ENCODE peak calls at places on chromosome 9, in five cellular contexts. One of them, this sample, is unnamed.

GRCh38 chr9:88745281-88746001 is 210.5 kb downstream of the NXNL2 start:
- DNase-seq in mammary epithelial cell: no peak
- DNase-seq in mesenchymal stem cell: peak; percentile 97
- DNase-seq in naive thymus-derived CD4-positive, alpha-beta T cell: no peak
- DNase-seq in cardiac muscle cell: peak; percentile 63
- DNase-seq in this sample: no peak

GRCh38 chr9:127917603-127918002 is 762 bp upstream of the ST6GALNAC4 start:
- DNase-seq in mammary epithelial cell: no peak
- DNase-seq in mesenchymal stem cell: no peak
- DNase-seq in naive thymus-derived CD4-positive, alpha-beta T cell: no peak
- DNase-seq in cardiac muscle cell: no peak
- DNase-seq in this sample: no peak

GRCh38 chr9:4559238-4560182 is 69.2 kb downstream of the SLC1A1 start:
- DNase-seq in mammary epithelial cell: no peak
- DNase-seq in mesenchymal stem cell: no peak
- DNase-seq in naive thymus-derived CD4-positive, alpha-beta T cell: no peak
- DNase-seq in cardiac muscle cell: no peak
- DNase-seq in this sample: no peak

GRCh38 chr9:127714916-127715442 is 484 bp downstream of the PTRH1 start:
- DNase-seq in mammary epithelial cell: peak; percentile 24
- DNase-seq in mesenchymal stem cell: peak; percentile 22
- DNase-seq in naive thymus-derived CD4-positive, alpha-beta T cell: peak; percentile 54
- DNase-seq in cardiac muscle cell: peak; percentile 31
- DNase-seq in this sample: no peak

GRCh38 chr9:71812385-71812784 is 44.1 kb upstream of the CEMIP2 start:
- DNase-seq in mammary epithelial cell: no peak
- DNase-seq in mesenchymal stem cell: no peak
- DNase-seq in naive thymus-derived CD4-positive, alpha-beta T cell: no peak
- DNase-seq in cardiac muscle cell: no peak
- DNase-seq in this sample: no peak

GRCh38 chr9:25891534-25891933 is 213.3 kb upstream of the TUSC1 start:
- DNase-seq in mammary epithelial cell: no peak
- DNase-seq in mesenchymal stem cell: no peak
- DNase-seq in naive thymus-derived CD4-positive, alpha-beta T cell: no peak
- DNase-seq in cardiac muscle cell: no peak
- DNase-seq in this sample: no peak

GRCh38 chr9:32782476-32783167 is 718 bp upstream of the TMEM215 start:
- DNase-seq in mammary epithelial cell: no peak
- DNase-seq in mesenchymal stem cell: no peak
- DNase-seq in naive thymus-derived CD4-positive, alpha-beta T cell: no peak
- DNase-seq in cardiac muscle cell: peak; percentile 7
- DNase-seq in this sample: no peak

GRCh38 chr9:130974697-130975096 is 34.3 kb upstream of the LAMC3 start:
- DNase-seq in mammary epithelial cell: no peak
- DNase-seq in mesenchymal stem cell: no peak
- DNase-seq in naive thymus-derived CD4-positive, alpha-beta T cell: no peak
- DNase-seq in cardiac muscle cell: no peak
- DNase-seq in this sample: no peak

GRCh38 chr9:107638922-107639321 is 149.4 kb upstream of the KLF4 start:
- DNase-seq in mammary epithelial cell: no peak
- DNase-seq in mesenchymal stem cell: peak; percentile 89
- DNase-seq in naive thymus-derived CD4-positive, alpha-beta T cell: no peak
- DNase-seq in cardiac muscle cell: no peak
- DNase-seq in this sample: no peak

GRCh38 chr9:16870606-16871357 is at the start of gene BNC2:
- DNase-seq in mammary epithelial cell: no peak
- DNase-seq in mesenchymal stem cell: peak; percentile 73
- DNase-seq in naive thymus-derived CD4-positive, alpha-beta T cell: no peak
- DNase-seq in cardiac muscle cell: peak; percentile 64
- DNase-seq in this sample: no peak

GRCh38 chr9:138069731-138070456 is 192.3 kb downstream of the CACNA1B start:
- DNase-seq in mammary epithelial cell: no peak
- DNase-seq in mesenchymal stem cell: no peak
- DNase-seq in naive thymus-derived CD4-positive, alpha-beta T cell: no peak
- DNase-seq in cardiac muscle cell: no peak
- DNase-seq in this sample: no peak

GRCh38 chr9:106075991-106076390 is 381.6 kb downstream of the TMEM38B start:
- DNase-seq in mammary epithelial cell: peak; percentile 96
- DNase-seq in mesenchymal stem cell: peak; percentile 13
- DNase-seq in naive thymus-derived CD4-positive, alpha-beta T cell: no peak
- DNase-seq in cardiac muscle cell: no peak
- DNase-seq in this sample: no peak

GRCh38 chr9:33130501-33130900 is 36.6 kb downstream of the B4GALT1 start:
- DNase-seq in mammary epithelial cell: peak; percentile 53
- DNase-seq in mesenchymal stem cell: peak; percentile 72
- DNase-seq in naive thymus-derived CD4-positive, alpha-beta T cell: no peak
- DNase-seq in cardiac muscle cell: no peak
- DNase-seq in this sample: no peak

GRCh38 chr9:126514037-126514821 is 99.5 kb upstream of the LMX1B start:
- DNase-seq in mammary epithelial cell: peak; percentile 30
- DNase-seq in mesenchymal stem cell: peak; percentile 41
- DNase-seq in naive thymus-derived CD4-positive, alpha-beta T cell: peak; percentile 73
- DNase-seq in cardiac muscle cell: peak; percentile 83
- DNase-seq in this sample: peak; percentile 52

GRCh38 chr9:4581031-4581760 is 80.9 kb upstream of the PLPP6 start:
- DNase-seq in mammary epithelial cell: no peak
- DNase-seq in mesenchymal stem cell: peak; percentile 39
- DNase-seq in naive thymus-derived CD4-positive, alpha-beta T cell: no peak
- DNase-seq in cardiac muscle cell: no peak
- DNase-seq in this sample: no peak

DNA sequence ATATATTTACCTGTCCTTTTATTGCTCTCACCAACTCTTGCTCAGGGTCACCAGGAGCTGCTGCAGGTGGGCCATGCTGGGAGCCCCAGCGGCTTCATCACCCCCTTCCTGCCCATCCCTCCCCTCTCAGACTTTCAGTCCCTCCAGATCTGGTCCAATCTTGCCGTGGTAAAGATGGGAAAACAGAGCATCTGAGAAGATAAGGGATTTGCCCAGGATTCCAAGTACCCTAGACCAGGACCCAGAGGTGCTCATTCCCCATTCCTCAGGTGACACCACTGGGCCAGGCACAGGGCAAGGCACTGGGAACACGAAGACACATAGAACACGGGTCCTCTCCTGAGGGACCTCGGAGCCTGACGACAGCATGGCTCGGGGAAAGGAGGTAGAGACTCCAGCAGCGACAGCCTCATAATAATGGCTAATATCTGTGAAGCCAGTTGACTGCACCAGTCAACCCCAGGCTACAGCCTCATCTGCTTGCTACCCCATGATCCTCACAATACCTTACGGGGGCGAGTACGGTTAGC is 18.0 kb downstream of the TMOD1 start:
- DNase-seq in mammary epithelial cell: no peak
- DNase-seq in mesenchymal stem cell: no peak
- DNase-seq in naive thymus-derived CD4-positive, alpha-beta T cell: no peak
- DNase-seq in cardiac muscle cell: no peak
- DNase-seq in this sample: no peak
- H3K27me3 ChIP-seq in mammary epithelial cell: no peaks in the 10 kb centered on the region
- H3K27me3 ChIP-seq in mesenchymal stem cell: peaks cover 4% of the 10 kb centered on the region
- H3K27me3 ChIP-seq in naive thymus-derived CD4-positive, alpha-beta T cell: no peaks in the 10 kb centered on the region
- H3K27me3 ChIP-seq in cardiac muscle cell: no peaks in the 10 kb centered on the region
- H3K27me3 ChIP-seq in this sample: no peaks in the 10 kb centered on the region

GRCh38 chr9:97567182-97567893 is 65.8 kb downstream of the TSTD2 start:
- DNase-seq in mammary epithelial cell: no peak
- DNase-seq in mesenchymal stem cell: no peak
- DNase-seq in naive thymus-derived CD4-positive, alpha-beta T cell: no peak
- DNase-seq in cardiac muscle cell: no peak
- DNase-seq in this sample: no peak

GRCh38 chr9:97570899-97571298 is 62.3 kb downstream of the TSTD2 start:
- DNase-seq in mammary epithelial cell: no peak
- DNase-seq in mesenchymal stem cell: no peak
- DNase-seq in naive thymus-derived CD4-positive, alpha-beta T cell: no peak
- DNase-seq in cardiac muscle cell: no peak
- DNase-seq in this sample: no peak

GRCh38 chr9:97568461-97569275 is 64.5 kb downstream of the TSTD2 start:
- DNase-seq in mammary epithelial cell: no peak
- DNase-seq in mesenchymal stem cell: no peak
- DNase-seq in naive thymus-derived CD4-positive, alpha-beta T cell: no peak
- DNase-seq in cardiac muscle cell: no peak
- DNase-seq in this sample: no peak

GRCh38 chr9:97565262-97565661 is 63.8 kb downstream of the TMOD1 start:
- DNase-seq in mammary epithelial cell: no peak
- DNase-seq in mesenchymal stem cell: no peak
- DNase-seq in naive thymus-derived CD4-positive, alpha-beta T cell: no peak
- DNase-seq in cardiac muscle cell: no peak
- DNase-seq in this sample: no peak

DNA sequence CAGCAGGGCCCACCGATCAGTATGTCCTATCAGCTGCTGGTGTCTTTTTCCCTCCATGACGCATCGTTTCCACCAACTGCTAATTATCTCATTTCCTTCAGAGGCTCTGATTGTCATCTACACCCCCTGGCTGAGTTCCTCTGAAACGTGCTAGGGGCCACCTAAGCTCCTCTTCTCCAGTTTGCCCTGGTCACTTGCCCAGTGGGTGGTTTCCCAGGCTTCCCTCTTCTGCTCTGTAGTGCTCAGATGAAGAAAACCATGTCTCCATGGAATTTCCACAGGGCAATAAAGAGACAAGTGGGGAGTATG is 65.3 kb downstream of the TSTD2 start:
- DNase-seq in mammary epithelial cell: no peak
- DNase-seq in mesenchymal stem cell: no peak
- DNase-seq in naive thymus-derived CD4-positive, alpha-beta T cell: no peak
- DNase-seq in cardiac muscle cell: no peak
- DNase-seq in this sample: no peak
- H3K4me1 ChIP-seq in mammary epithelial cell: no peaks in the 10 kb centered on the region
- H3K4me1 ChIP-seq in mesenchymal stem cell: no peaks in the 10 kb centered on the region
- H3K4me1 ChIP-seq in naive thymus-derived CD4-positive, alpha-beta T cell: no peaks in the 10 kb centered on the region
- H3K4me1 ChIP-seq in cardiac muscle cell: no peaks in the 10 kb centered on the region
- H3K4me1 ChIP-seq in this sample: no peaks in the 10 kb centered on the region

DNA sequence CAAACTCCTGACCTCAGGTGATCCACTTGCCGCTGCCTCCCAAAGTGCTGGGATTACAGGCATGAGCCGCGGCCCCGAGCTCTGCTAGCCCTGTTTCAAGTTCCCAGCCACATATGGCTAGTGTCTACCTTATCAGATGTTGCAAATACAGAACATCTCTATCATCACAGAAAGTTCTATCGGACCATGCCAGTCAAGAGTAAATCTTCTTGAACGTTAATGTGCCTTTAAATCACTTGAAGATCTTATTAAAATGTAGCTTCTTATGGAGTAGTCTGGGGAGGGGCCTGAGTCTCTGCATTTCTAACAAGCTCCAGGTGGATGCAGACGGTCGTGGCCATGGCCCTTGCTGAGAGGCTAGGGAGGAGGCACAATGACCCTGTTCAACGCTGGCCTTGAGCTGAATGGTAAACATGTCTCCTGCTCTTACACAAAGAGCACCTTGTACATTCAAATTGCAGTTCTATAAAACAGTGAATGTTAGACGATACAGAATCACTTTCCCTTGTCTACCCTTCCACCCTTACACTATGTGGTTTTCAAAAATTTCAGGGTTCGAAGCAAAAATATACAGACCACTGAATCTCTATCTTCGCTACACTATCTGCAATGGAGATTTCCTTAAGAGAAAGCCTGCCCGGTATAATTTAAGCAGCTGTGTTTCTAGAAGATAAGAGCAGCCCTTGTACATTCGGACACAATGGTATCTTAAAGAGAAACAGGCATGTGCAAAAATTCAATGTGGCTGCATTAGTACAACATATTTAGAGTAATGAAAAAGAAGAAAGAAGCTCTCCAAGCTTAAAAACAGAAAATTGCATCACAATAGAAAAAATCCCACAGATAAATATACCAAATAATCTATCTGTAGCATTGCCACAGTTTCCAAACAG is 114.1 kb downstream of the FRMD3 start:
- DNase-seq in mammary epithelial cell: no peak
- DNase-seq in mesenchymal stem cell: no peak
- DNase-seq in naive thymus-derived CD4-positive, alpha-beta T cell: no peak
- DNase-seq in cardiac muscle cell: no peak
- DNase-seq in this sample: no peak
- H3K27ac ChIP-seq in mammary epithelial cell: no peak overlapping the region
- H3K27ac ChIP-seq in mesenchymal stem cell: no peak overlapping the region
- H3K27ac ChIP-seq in naive thymus-derived CD4-positive, alpha-beta T cell: no peak overlapping the region
- H3K27ac ChIP-seq in cardiac muscle cell: peak overlapping the region; percentile 14
- H3K27ac ChIP-seq in this sample: no peak overlapping the region

GRCh38 chr9:121556082-121556481 is 56.4 kb upstream of the GGTA1 start:
- DNase-seq in mammary epithelial cell: no peak
- DNase-seq in mesenchymal stem cell: no peak
- DNase-seq in naive thymus-derived CD4-positive, alpha-beta T cell: no peak
- DNase-seq in cardiac muscle cell: no peak
- DNase-seq in this sample: no peak
- H3K27me3 ChIP-seq in mammary epithelial cell: no peaks in the 10 kb centered on the region
- H3K27me3 ChIP-seq in mesenchymal stem cell: peaks cover 4% of the 10 kb centered on the region
- H3K27me3 ChIP-seq in naive thymus-derived CD4-positive, alpha-beta T cell: no peaks in the 10 kb centered on the region
- H3K27me3 ChIP-seq in cardiac muscle cell: no peaks in the 10 kb centered on the region
- H3K27me3 ChIP-seq in this sample: peaks cover 5% of the 10 kb centered on the region